ENCODE peak calls at places on chromosome X, in eight cellular contexts. U is AG04449; I is activated effector memory CD4-positive, alpha-beta T cell treated with Interleukin-2 at 50 U/mL for 16 hours; R is heart right ventricle; P is GM18507; N is cortex of kidney; X is stimulated activated CD4-positive, alpha-beta T cell treated with anti-CD3 and anti-CD28 coated beads, TNF-alpha, amount 100 ng/mL, for 48 hours; Z is activated CD4-positive, CD25-positive, alpha-beta regulatory T cell treated with anti-CD3 and anti-CD28 coated beads, Interleukin-2, amount 50 U/mL, for 72 hours. B is an unnamed sample.

GRCh38 chrX:11272290-11272689 is 20.9 kb upstream of the AMELX start:
- DNase-seq in I (no peak), N (no peak), Z (no peak), X (no peak), R (no peak), P (no peak), U (no peak), B (no peak)

GRCh38 chrX:49199906-49200771 is at the start of gene SYP:
- DNase-seq in I (peak), N (peak), R (peak), X (peak), U (no peak), P (peak), Z (peak), B (peak)

GRCh38 chrX:148871422-148872152 is 371.2 kb downstream of the AFF2 start:
- DNase-seq in P (no peak), U (peak), X (no peak), Z (no peak), N (no peak), I (no peak), R (peak), B (no peak)

GRCh38 chrX:103063191-103063845 is 653 bp downstream of the BEX1 start:
- DNase-seq in P (no peak), N (no peak), X (no peak), U (no peak), R (no peak), Z (no peak), I (no peak), B (peak)

GRCh38 chrX:16465081-16465876 is 184.7 kb upstream of the S100G start:
- DNase-seq in U (no peak), X (no peak), N (no peak), Z (no peak), R (no peak), P (no peak), I (no peak), B (no peak)

GRCh38 chrX:103758555-103758954 is 18.1 kb upstream of the PLP1 start:
- DNase-seq in U (no peak), X (no peak), I (no peak), R (no peak), Z (no peak), N (no peak), P (no peak), B (no peak)

GRCh38 chrX:74297766-74298165 is 6.2 kb upstream of the ZCCHC13 start:
- DNase-seq in I (no peak), P (no peak), U (no peak), N (no peak), R (no peak), X (no peak), Z (no peak), B (no peak)

GRCh38 chrX:13471269-13471668 is 98.1 kb upstream of the EGFL6 start:
- DNase-seq in R (no peak), P (no peak), N (no peak), Z (no peak), U (no peak), I (no peak), X (no peak), B (no peak)

GRCh38 chrX:135480076-135480475 is 40.4 kb upstream of the INTS6L start:
- DNase-seq in U (no peak), P (no peak), X (no peak), Z (no peak), R (no peak), I (no peak), N (no peak), B (no peak)

GRCh38 chrX:71067727-71068051 is 445 bp downstream of the SNX12 start:
- DNase-seq in X (no peak), R (no peak), I (peak), U (no peak), P (no peak), N (no peak), Z (no peak), B (no peak)

GRCh38 chrX:136390921-136391320 is 90.2 kb downstream of the ADGRG4 start:
- DNase-seq in N (no peak), U (no peak), P (no peak), R (no peak), Z (no peak), X (no peak), I (no peak), B (no peak)

GRCh38 chrX:100645106-100645505 is 1.1 kb downstream of the SRPX2 start:
- DNase-seq in X (no peak), R (no peak), I (no peak), N (no peak), U (no peak), Z (no peak), P (no peak), B (no peak)

GRCh38 chrX:43975747-43976146 is 2.6 kb upstream of the NDP start:
- DNase-seq in Z (no peak), N (no peak), P (no peak), I (no peak), U (no peak), X (no peak), R (no peak), B (no peak)

GRCh38 chrX:117969337-117969736 is 147.3 kb downstream of the KLHL13 start:
- DNase-seq in X (no peak), I (no peak), R (no peak), U (no peak), Z (no peak), P (no peak), N (no peak), B (no peak)